ENCODE peak calls at places on chromosomes 3 and 15, in nine cellular contexts. One of them, this sample, is unnamed. For H3K4me1, the result is how much of the 10 kb centered on the place peaks cover.

GRCh38 chr15:65377976-65378366 is at the start of gene IGDCC3:
- DNase-seq in IMR-90: no peak
- DNase-seq in ovary: no peak
- DNase-seq in SJSA1: no peak
- DNase-seq in psoas muscle: no peak
- DNase-seq in breast epithelium: no peak
- DNase-seq in thoracic aorta: no peak
- DNase-seq in cardiac muscle cell: peak
- DNase-seq in mammary epithelial cell: no peak
- DNase-seq in this sample: no peak

GRCh38 chr3:119235151-119235550 is 5.5 kb downstream of the B4GALT4 start:
- DNase-seq in IMR-90: peak
- DNase-seq in ovary: no peak
- DNase-seq in SJSA1: peak
- DNase-seq in psoas muscle: no peak
- DNase-seq in breast epithelium: no peak
- DNase-seq in thoracic aorta: no peak
- DNase-seq in cardiac muscle cell: peak
- DNase-seq in mammary epithelial cell: peak
- DNase-seq in this sample: no peak

GRCh38 chr3:22372292-22372949 is 621.4 kb upstream of the ZNF385D start:
- DNase-seq in IMR-90: no peak
- DNase-seq in ovary: peak
- DNase-seq in SJSA1: no peak
- DNase-seq in psoas muscle: no peak
- DNase-seq in breast epithelium: peak
- DNase-seq in thoracic aorta: no peak
- DNase-seq in cardiac muscle cell: peak
- DNase-seq in mammary epithelial cell: no peak
- DNase-seq in this sample: no peak

GRCh38 chr3:60757724-60758123 is 493.5 kb downstream of the FHIT start:
- DNase-seq in IMR-90: no peak
- DNase-seq in ovary: no peak
- DNase-seq in SJSA1: no peak
- DNase-seq in psoas muscle: no peak
- DNase-seq in breast epithelium: no peak
- DNase-seq in thoracic aorta: no peak
- DNase-seq in cardiac muscle cell: no peak
- DNase-seq in mammary epithelial cell: no peak
- DNase-seq in this sample: no peak

GRCh38 chr3:69535613-69536012 is 149.7 kb upstream of the FRMD4B start:
- DNase-seq in IMR-90: no peak
- DNase-seq in ovary: no peak
- DNase-seq in SJSA1: no peak
- DNase-seq in psoas muscle: no peak
- DNase-seq in breast epithelium: no peak
- DNase-seq in thoracic aorta: no peak
- DNase-seq in cardiac muscle cell: no peak
- DNase-seq in mammary epithelial cell: no peak
- DNase-seq in this sample: no peak

GRCh38 chr3:42264399-42265058 is 1.5 kb downstream of the CCK start:
- DNase-seq in IMR-90: peak
- DNase-seq in ovary: no peak
- DNase-seq in SJSA1: no peak
- DNase-seq in psoas muscle: peak
- DNase-seq in breast epithelium: peak
- DNase-seq in thoracic aorta: no peak
- DNase-seq in cardiac muscle cell: peak
- DNase-seq in mammary epithelial cell: no peak
- DNase-seq in this sample: peak

GRCh38 chr3:11162401-11163345 is 8.4 kb downstream of the HRH1 start:
- DNase-seq in IMR-90: no peak
- DNase-seq in ovary: no peak
- DNase-seq in SJSA1: no peak
- DNase-seq in psoas muscle: no peak
- DNase-seq in breast epithelium: no peak
- DNase-seq in thoracic aorta: no peak
- DNase-seq in cardiac muscle cell: no peak
- DNase-seq in mammary epithelial cell: no peak
- DNase-seq in this sample: no peak

GRCh38 chr15:68151277-68151676 is 53.9 kb downstream of the CALML4 start:
- DNase-seq in IMR-90: peak
- DNase-seq in ovary: no peak
- DNase-seq in SJSA1: peak
- DNase-seq in psoas muscle: no peak
- DNase-seq in breast epithelium: no peak
- DNase-seq in thoracic aorta: no peak
- DNase-seq in cardiac muscle cell: no peak
- DNase-seq in mammary epithelial cell: peak
- DNase-seq in this sample: no peak

GRCh38 chr15:40239671-40240618 is 1.1 kb downstream of the PAK6 start:
- DNase-seq in IMR-90: no peak
- DNase-seq in ovary: no peak
- DNase-seq in SJSA1: no peak
- DNase-seq in psoas muscle: no peak
- DNase-seq in breast epithelium: no peak
- DNase-seq in thoracic aorta: no peak
- DNase-seq in cardiac muscle cell: no peak
- DNase-seq in mammary epithelial cell: peak
- DNase-seq in this sample: peak

GRCh38 chr15:40242216-40242599 is 3.3 kb downstream of the PAK6 start:
- DNase-seq in IMR-90: no peak
- DNase-seq in ovary: no peak
- DNase-seq in SJSA1: no peak
- DNase-seq in psoas muscle: no peak
- DNase-seq in breast epithelium: no peak
- DNase-seq in thoracic aorta: no peak
- DNase-seq in cardiac muscle cell: no peak
- DNase-seq in mammary epithelial cell: no peak
- DNase-seq in this sample: peak

GRCh38 chr15:40240619-40241304 is 1.9 kb downstream of the PAK6 start:
- DNase-seq in IMR-90: no peak
- DNase-seq in ovary: no peak
- DNase-seq in SJSA1: no peak
- DNase-seq in psoas muscle: no peak
- DNase-seq in breast epithelium: no peak
- DNase-seq in thoracic aorta: no peak
- DNase-seq in cardiac muscle cell: no peak
- DNase-seq in mammary epithelial cell: peak
- DNase-seq in this sample: peak

GRCh38 chr15:40242671-40243070 is 3.8 kb downstream of the PAK6 start:
- DNase-seq in IMR-90: no peak
- DNase-seq in ovary: no peak
- DNase-seq in SJSA1: no peak
- DNase-seq in psoas muscle: no peak
- DNase-seq in breast epithelium: no peak
- DNase-seq in thoracic aorta: no peak
- DNase-seq in cardiac muscle cell: no peak
- DNase-seq in mammary epithelial cell: no peak
- DNase-seq in this sample: peak

DNA sequence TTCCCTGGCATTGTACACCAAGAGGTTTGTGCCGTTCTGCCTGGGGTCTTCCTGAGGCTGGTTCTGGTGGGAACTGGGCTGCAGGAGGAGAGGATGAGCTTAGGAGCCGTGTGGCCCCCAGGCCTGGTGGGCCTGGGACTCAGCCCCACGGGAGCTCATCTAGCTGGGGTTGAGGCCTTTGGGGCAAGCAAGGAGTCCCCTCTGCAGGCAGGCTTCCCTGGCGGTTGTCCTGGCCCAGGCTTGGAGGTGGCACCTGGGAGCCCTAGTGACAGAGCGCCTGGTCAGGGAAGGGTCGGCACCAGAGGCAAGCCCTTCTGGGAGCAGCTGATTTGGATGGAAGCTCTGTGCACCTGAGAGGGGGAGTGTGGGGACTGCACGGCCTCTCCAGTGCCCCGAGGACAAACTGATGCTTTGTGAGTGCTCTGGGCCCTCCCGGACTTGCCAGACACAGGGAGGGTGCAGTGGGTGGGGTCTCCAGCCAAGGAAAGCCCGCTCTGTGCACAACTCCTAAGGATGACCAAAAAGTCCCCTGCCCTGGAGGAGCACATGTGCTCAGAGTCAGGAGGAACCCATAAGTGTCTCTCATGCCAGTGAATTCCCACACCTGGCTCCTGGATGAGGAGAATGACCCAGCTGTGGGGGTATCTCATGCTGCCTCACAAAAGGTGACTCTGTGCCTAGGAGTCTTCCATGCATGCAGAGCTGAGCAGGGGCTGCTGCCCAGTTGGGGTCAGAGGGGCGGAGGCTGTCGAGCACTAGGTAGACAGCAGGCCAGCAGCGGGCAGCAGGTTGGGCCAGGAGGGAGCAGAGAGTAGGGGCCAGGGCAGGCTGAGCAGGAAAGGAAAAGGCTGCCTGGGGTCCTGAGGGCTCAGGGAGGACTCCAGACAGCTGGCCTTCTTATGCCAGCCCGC is 2.7 kb downstream of the PAK6 start:
- DNase-seq in IMR-90: no peak
- DNase-seq in ovary: no peak
- DNase-seq in SJSA1: no peak
- DNase-seq in psoas muscle: no peak
- DNase-seq in breast epithelium: no peak
- DNase-seq in thoracic aorta: no peak
- DNase-seq in cardiac muscle cell: no peak
- DNase-seq in mammary epithelial cell: no peak
- DNase-seq in this sample: peak
- H3K4me1 ChIP-seq in IMR-90: under half
- H3K4me1 ChIP-seq in ovary: under half
- H3K4me1 ChIP-seq in SJSA1: under half
- H3K4me1 ChIP-seq in psoas muscle: under half
- H3K4me1 ChIP-seq in breast epithelium: under half
- H3K4me1 ChIP-seq in thoracic aorta: under half
- H3K4me1 ChIP-seq in cardiac muscle cell: under half
- H3K4me1 ChIP-seq in mammary epithelial cell: half or more
- H3K4me1 ChIP-seq in this sample: under half

DNA sequence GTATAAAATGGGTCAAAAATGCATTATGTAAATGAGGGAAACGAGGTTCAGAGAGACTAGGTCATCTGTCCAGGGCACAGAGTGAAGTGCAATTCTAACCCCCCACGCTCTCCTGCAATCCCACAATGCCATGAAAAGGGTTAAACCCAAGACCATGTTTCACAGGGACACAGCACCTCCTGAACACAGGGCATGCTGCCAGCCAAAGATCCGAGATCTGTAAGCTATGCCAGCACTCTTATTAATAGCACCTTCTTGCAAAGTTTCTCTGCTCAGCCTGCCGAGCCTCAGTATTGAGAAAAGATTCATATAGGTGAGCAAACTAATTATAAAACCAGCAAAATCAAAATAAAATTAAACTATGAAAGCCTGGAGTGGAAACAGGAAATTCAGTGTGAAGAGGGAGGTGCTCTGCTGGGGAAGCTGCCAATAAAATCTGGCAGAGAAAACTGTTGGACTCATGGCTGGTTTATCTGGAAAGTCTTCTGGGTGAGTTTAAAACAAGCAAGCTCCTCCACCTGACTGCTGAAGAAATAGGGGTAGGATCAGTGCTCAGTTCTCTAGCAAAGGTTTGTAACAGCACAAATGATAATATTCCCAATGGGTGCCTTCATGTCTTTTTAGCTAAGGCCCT is 50.3 kb downstream of the LRIG1 start:
- DNase-seq in IMR-90: peak
- DNase-seq in ovary: peak
- DNase-seq in SJSA1: no peak
- DNase-seq in psoas muscle: peak
- DNase-seq in breast epithelium: no peak
- DNase-seq in thoracic aorta: no peak
- DNase-seq in cardiac muscle cell: peak
- DNase-seq in mammary epithelial cell: no peak
- DNase-seq in this sample: no peak
- H3K27ac ChIP-seq in IMR-90: no peak
- H3K27ac ChIP-seq in ovary: peak
- H3K27ac ChIP-seq in SJSA1: no peak
- H3K27ac ChIP-seq in psoas muscle: peak
- H3K27ac ChIP-seq in breast epithelium: peak
- H3K27ac ChIP-seq in thoracic aorta: peak
- H3K27ac ChIP-seq in cardiac muscle cell: no peak
- H3K27ac ChIP-seq in mammary epithelial cell: no peak
- H3K27ac ChIP-seq in this sample: no peak

GRCh38 chr15:74386496-74387140 is 19.2 kb upstream of the CYP11A1 start:
- DNase-seq in IMR-90: no peak
- DNase-seq in ovary: no peak
- DNase-seq in SJSA1: no peak
- DNase-seq in psoas muscle: no peak
- DNase-seq in breast epithelium: no peak
- DNase-seq in thoracic aorta: no peak
- DNase-seq in cardiac muscle cell: no peak
- DNase-seq in mammary epithelial cell: no peak
- DNase-seq in this sample: no peak
- H3K4me1 ChIP-seq in IMR-90: under half
- H3K4me1 ChIP-seq in ovary: under half
- H3K4me1 ChIP-seq in SJSA1: under half
- H3K4me1 ChIP-seq in psoas muscle: under half
- H3K4me1 ChIP-seq in breast epithelium: under half
- H3K4me1 ChIP-seq in thoracic aorta: under half
- H3K4me1 ChIP-seq in cardiac muscle cell: under half
- H3K4me1 ChIP-seq in mammary epithelial cell: half or more
- H3K4me1 ChIP-seq in this sample: under half

GRCh38 chr15:73993211-73993994 is 1.1 kb upstream of the PML start:
- DNase-seq in IMR-90: no peak
- DNase-seq in ovary: no peak
- DNase-seq in SJSA1: no peak
- DNase-seq in psoas muscle: no peak
- DNase-seq in breast epithelium: no peak
- DNase-seq in thoracic aorta: no peak
- DNase-seq in cardiac muscle cell: no peak
- DNase-seq in mammary epithelial cell: no peak
- DNase-seq in this sample: peak

GRCh38 chr15:73991260-73991659 is 835 bp downstream of the STOML1 start:
- DNase-seq in IMR-90: no peak
- DNase-seq in ovary: peak
- DNase-seq in SJSA1: peak
- DNase-seq in psoas muscle: peak
- DNase-seq in breast epithelium: no peak
- DNase-seq in thoracic aorta: peak
- DNase-seq in cardiac muscle cell: peak
- DNase-seq in mammary epithelial cell: no peak
- DNase-seq in this sample: peak

GRCh38 chr15:73994419-73994883 is at the start of gene PML:
- DNase-seq in IMR-90: peak
- DNase-seq in ovary: peak
- DNase-seq in SJSA1: peak
- DNase-seq in psoas muscle: peak
- DNase-seq in breast epithelium: peak
- DNase-seq in thoracic aorta: peak
- DNase-seq in cardiac muscle cell: peak
- DNase-seq in mammary epithelial cell: peak
- DNase-seq in this sample: peak

GRCh38 chr15:73991726-73992593 is at the start of gene STOML1:
- DNase-seq in IMR-90: peak
- DNase-seq in ovary: peak
- DNase-seq in SJSA1: peak
- DNase-seq in psoas muscle: peak
- DNase-seq in breast epithelium: peak
- DNase-seq in thoracic aorta: peak
- DNase-seq in cardiac muscle cell: peak
- DNase-seq in mammary epithelial cell: peak
- DNase-seq in this sample: peak

DNA sequence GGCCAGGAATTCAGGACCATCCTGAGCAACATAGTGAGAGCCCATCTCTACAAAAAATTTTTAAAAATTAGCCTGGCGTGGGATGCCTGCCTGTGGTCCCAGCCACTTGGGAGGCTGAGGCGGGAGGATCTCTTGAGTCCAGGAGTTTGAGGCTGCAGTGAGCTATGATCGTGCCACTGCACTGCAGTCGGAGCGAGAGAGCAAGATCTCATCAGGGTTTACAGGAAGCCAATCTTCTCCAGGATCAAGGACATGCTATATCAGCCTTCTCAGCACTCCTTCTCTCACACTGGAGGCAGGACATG is 451 bp upstream of the STOML1 start:
- DNase-seq in IMR-90: no peak
- DNase-seq in ovary: no peak
- DNase-seq in SJSA1: no peak
- DNase-seq in psoas muscle: no peak
- DNase-seq in breast epithelium: no peak
- DNase-seq in thoracic aorta: no peak
- DNase-seq in cardiac muscle cell: no peak
- DNase-seq in mammary epithelial cell: no peak
- DNase-seq in this sample: no peak
- H3K27ac ChIP-seq in IMR-90: peak
- H3K27ac ChIP-seq in ovary: no peak
- H3K27ac ChIP-seq in SJSA1: no peak
- H3K27ac ChIP-seq in psoas muscle: peak
- H3K27ac ChIP-seq in breast epithelium: peak
- H3K27ac ChIP-seq in thoracic aorta: peak
- H3K27ac ChIP-seq in cardiac muscle cell: no peak
- H3K27ac ChIP-seq in mammary epithelial cell: peak
- H3K27ac ChIP-seq in this sample: peak

This sample was measured in Peyer's patch.